ENCODE peak calls at places on chromosomes 7 and 10, in five cellular contexts. One of them, this sample, is unnamed.

GRCh38 chr7:13981070-13981469 is 8.4 kb downstream of the ETV1 start:
- DNase-seq in H1: no peak
- DNase-seq in K562: peak; percentile 77
- DNase-seq in endothelial cell of umbilical vein: peak; percentile 90
- DNase-seq in MM.1S: no peak
- DNase-seq in this sample: peak; percentile 86

GRCh38 chr10:78528749-78529204 is 495.1 kb downstream of the RPS24 start:
- DNase-seq in H1: no peak
- DNase-seq in K562: no peak
- DNase-seq in endothelial cell of umbilical vein: no peak
- DNase-seq in MM.1S: no peak
- DNase-seq in this sample: no peak

GRCh38 chr10:11871470-11871869 is 48.3 kb downstream of the PROSER2 start:
- DNase-seq in H1: no peak
- DNase-seq in K562: no peak
- DNase-seq in endothelial cell of umbilical vein: peak; percentile 73
- DNase-seq in MM.1S: no peak
- DNase-seq in this sample: no peak

GRCh38 chr7:110418651-110419270 is 672.2 kb upstream of the LRRN3 start:
- DNase-seq in H1: no peak
- DNase-seq in K562: no peak
- DNase-seq in endothelial cell of umbilical vein: no peak
- DNase-seq in MM.1S: no peak
- DNase-seq in this sample: no peak

GRCh38 chr7:30681262-30682130 is 760 bp downstream of the CRHR2 start:
- DNase-seq in H1: peak; percentile 31
- DNase-seq in K562: no peak
- DNase-seq in endothelial cell of umbilical vein: no peak
- DNase-seq in MM.1S: no peak
- DNase-seq in this sample: no peak

GRCh38 chr10:11742009-11742778 is at the start of gene ECHDC3:
- DNase-seq in H1: no peak
- DNase-seq in K562: peak; percentile 96
- DNase-seq in endothelial cell of umbilical vein: peak; percentile 47
- DNase-seq in MM.1S: peak; percentile 24
- DNase-seq in this sample: no peak

GRCh38 chr7:77348371-77348813 is 67.8 kb downstream of the GSAP start:
- DNase-seq in H1: no peak
- DNase-seq in K562: no peak
- DNase-seq in endothelial cell of umbilical vein: peak; percentile 91
- DNase-seq in MM.1S: no peak
- DNase-seq in this sample: no peak

GRCh38 chr10:89332092-89332633 is 4.4 kb downstream of the IFIT3 start:
- DNase-seq in H1: no peak
- DNase-seq in K562: no peak
- DNase-seq in endothelial cell of umbilical vein: peak; percentile 60
- DNase-seq in MM.1S: peak; percentile 88
- DNase-seq in this sample: no peak

GRCh38 chr10:126924915-126925300 is 19.7 kb downstream of the DOCK1 start:
- DNase-seq in H1: no peak
- DNase-seq in K562: no peak
- DNase-seq in endothelial cell of umbilical vein: no peak
- DNase-seq in MM.1S: no peak
- DNase-seq in this sample: no peak

GRCh38 chr7:7263297-7264230 is 81.2 kb downstream of the C1GALT1 start:
- DNase-seq in H1: no peak
- DNase-seq in K562: no peak
- DNase-seq in endothelial cell of umbilical vein: no peak
- DNase-seq in MM.1S: no peak
- DNase-seq in this sample: no peak

GRCh38 chr7:113456533-113456932 is 338.2 kb upstream of the SMIM30 start:
- DNase-seq in H1: no peak
- DNase-seq in K562: no peak
- DNase-seq in endothelial cell of umbilical vein: no peak
- DNase-seq in MM.1S: no peak
- DNase-seq in this sample: no peak

GRCh38 chr7:137538361-137538762 is 194.8 kb upstream of the PTN start:
- DNase-seq in H1: no peak
- DNase-seq in K562: no peak
- DNase-seq in endothelial cell of umbilical vein: no peak
- DNase-seq in MM.1S: no peak
- DNase-seq in this sample: no peak

GRCh38 chr7:135670179-135670578 is 7.9 kb downstream of the STMP1 start:
- DNase-seq in H1: no peak
- DNase-seq in K562: no peak
- DNase-seq in endothelial cell of umbilical vein: no peak
- DNase-seq in MM.1S: no peak
- DNase-seq in this sample: no peak

GRCh38 chr10:120403109-120403508 is 53.9 kb upstream of the PLPP4 start:
- DNase-seq in H1: no peak
- DNase-seq in K562: no peak
- DNase-seq in endothelial cell of umbilical vein: no peak
- DNase-seq in MM.1S: no peak
- DNase-seq in this sample: no peak

GRCh38 chr7:54201501-54201900 is 340.7 kb upstream of the VSTM2A start:
- DNase-seq in H1: no peak
- DNase-seq in K562: no peak
- DNase-seq in endothelial cell of umbilical vein: no peak
- DNase-seq in MM.1S: no peak
- DNase-seq in this sample: no peak

GRCh38 chr7:149196151-149196704 is 882 bp downstream of the ZNF282 start:
- DNase-seq in H1: no peak
- DNase-seq in K562: peak; percentile 49
- DNase-seq in endothelial cell of umbilical vein: peak; percentile 49
- DNase-seq in MM.1S: peak; percentile 28
- DNase-seq in this sample: no peak

GRCh38 chr7:96304573-96304972 is 17.3 kb downstream of the SLC25A13 start:
- DNase-seq in H1: no peak
- DNase-seq in K562: no peak
- DNase-seq in endothelial cell of umbilical vein: no peak
- DNase-seq in MM.1S: no peak
- DNase-seq in this sample: no peak

GRCh38 chr10:119640384-119640783 is 10.8 kb upstream of the BAG3 start:
- DNase-seq in H1: no peak
- DNase-seq in K562: no peak
- DNase-seq in endothelial cell of umbilical vein: no peak
- DNase-seq in MM.1S: no peak
- DNase-seq in this sample: no peak

GRCh38 chr10:31927597-31928530 is 767 bp downstream of the ARHGAP12 start:
- DNase-seq in H1: no peak
- DNase-seq in K562: peak; percentile 57
- DNase-seq in endothelial cell of umbilical vein: peak; percentile 69
- DNase-seq in MM.1S: peak; percentile 48
- DNase-seq in this sample: no peak

GRCh38 chr7:140672382-140673062 is at the start of gene ADCK2:
- DNase-seq in H1: no peak
- DNase-seq in K562: peak; percentile 99
- DNase-seq in endothelial cell of umbilical vein: no peak
- DNase-seq in MM.1S: peak; percentile 69
- DNase-seq in this sample: no peak

GRCh38 chr10:119415121-119415520 is 127.4 kb downstream of the RGS10 start:
- DNase-seq in H1: no peak
- DNase-seq in K562: no peak
- DNase-seq in endothelial cell of umbilical vein: no peak
- DNase-seq in MM.1S: no peak
- DNase-seq in this sample: no peak

DNA sequence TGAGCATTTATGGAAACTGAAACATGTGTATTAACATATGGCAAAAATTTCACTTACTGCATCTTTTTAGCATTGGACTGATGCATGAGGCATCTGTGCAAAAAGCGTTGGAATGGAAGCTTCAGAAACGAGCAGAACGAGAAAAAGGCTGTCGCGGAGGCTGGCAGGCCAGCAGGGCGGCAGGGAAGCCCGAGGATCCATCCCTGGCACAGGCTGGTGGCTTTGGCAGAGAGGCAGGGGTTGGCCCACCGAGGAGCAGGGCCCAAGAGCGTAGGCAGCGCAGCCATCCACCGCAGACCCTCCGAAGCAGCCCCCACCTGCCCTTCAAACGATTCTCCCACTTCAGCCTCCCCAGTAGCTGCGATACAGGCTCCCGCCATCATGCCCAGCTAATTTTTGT is 39.2 kb upstream of the CUX1 start:
- DNase-seq in H1: no peak
- DNase-seq in K562: no peak
- DNase-seq in endothelial cell of umbilical vein: no peak
- DNase-seq in MM.1S: no peak
- DNase-seq in this sample: no peak
- TF ChIP-seq EZH2 in H1: no peak
- TF ChIP-seq EZH2 in K562: no peak
- TF ChIP-seq EZH2 in endothelial cell of umbilical vein: no peak
- TF ChIP-seq EZH2 in MM.1S: no peak
- TF ChIP-seq EZH2 in this sample: no peak

GRCh38 chr10:124524991-124525653 is 63.5 kb downstream of the LHPP start:
- DNase-seq in H1: no peak
- DNase-seq in K562: no peak
- DNase-seq in endothelial cell of umbilical vein: no peak
- DNase-seq in MM.1S: no peak
- DNase-seq in this sample: no peak
- H3K27ac ChIP-seq in H1: no peak overlapping the region
- H3K27ac ChIP-seq in K562: no peak overlapping the region
- H3K27ac ChIP-seq in endothelial cell of umbilical vein: no peak overlapping the region
- H3K27ac ChIP-seq in MM.1S: no peak overlapping the region
- H3K27ac ChIP-seq in this sample: no peak overlapping the region

DNA sequence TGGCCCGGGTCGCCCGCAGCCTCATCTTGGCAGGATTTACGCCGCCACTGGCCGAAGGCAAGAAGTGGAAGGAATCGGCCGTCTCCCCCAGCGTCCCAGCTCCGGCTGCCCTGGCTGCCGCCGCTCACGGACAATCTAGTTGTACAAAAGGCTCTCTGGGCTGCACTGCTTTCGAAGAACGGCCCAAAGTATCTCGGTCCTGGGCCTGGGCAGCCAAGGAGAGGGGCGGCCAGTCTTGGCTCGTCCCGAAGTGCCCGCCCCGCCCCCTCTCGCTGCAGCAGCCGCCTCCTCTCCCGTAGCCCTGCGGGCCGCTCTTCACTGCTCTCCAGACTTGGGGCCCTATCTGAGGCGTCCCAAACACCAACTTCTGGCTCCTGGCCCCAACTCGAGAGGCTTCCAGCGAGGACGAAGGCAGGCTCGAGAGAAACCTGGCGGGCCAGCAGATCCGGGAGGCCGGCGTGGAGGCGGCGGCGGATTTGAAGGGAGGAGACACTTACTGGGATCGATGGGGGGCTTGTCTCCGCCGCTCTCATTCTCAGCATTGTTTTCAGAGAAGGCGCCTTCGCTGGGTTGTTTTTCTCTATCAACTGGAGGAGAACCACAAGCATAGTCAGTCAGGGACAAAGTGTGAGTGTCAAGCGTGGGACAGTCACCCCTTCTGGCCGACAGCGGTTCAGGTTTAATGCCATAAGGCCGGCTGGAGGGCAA is 802 bp downstream of the HOXA9 start:
- DNase-seq in H1: no peak
- DNase-seq in K562: no peak
- DNase-seq in endothelial cell of umbilical vein: no peak
- DNase-seq in MM.1S: no peak
- DNase-seq in this sample: no peak
- H3K9ac ChIP-seq in H1: no peak overlapping the region
- H3K9ac ChIP-seq in K562: no peak overlapping the region
- H3K9ac ChIP-seq in endothelial cell of umbilical vein: peak overlapping the region; percentile 85
- H3K9ac ChIP-seq in MM.1S: no peak overlapping the region
- H3K9ac ChIP-seq in this sample: peak overlapping the region; percentile 89

DNA sequence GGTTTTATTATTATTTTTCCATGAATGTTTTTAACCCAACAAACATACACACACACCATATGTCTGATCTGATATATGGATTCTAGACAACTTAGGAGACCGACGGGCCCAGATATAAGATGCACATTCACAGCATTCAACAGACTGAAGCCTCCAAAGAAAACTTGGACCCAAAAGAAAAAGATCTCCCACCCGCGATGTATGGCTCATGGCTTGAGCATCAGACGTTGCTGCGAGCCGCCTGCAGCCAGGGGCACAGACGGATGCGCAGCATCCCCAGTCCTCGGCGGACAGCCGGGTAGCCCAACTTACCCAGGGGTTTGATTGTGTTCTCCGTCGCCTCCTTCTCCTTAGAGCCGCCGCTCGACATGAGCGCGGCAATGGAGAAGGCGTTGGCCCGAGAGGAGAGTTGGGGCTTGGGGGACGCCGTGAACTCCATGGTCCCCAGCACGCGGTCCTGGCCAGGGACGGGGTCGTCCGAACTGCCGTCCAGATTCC is 669 bp downstream of the TBX20 start:
- DNase-seq in H1: no peak
- DNase-seq in K562: no peak
- DNase-seq in endothelial cell of umbilical vein: no peak
- DNase-seq in MM.1S: no peak
- DNase-seq in this sample: no peak
- TF ChIP-seq EZH2 in H1: peak; percentile 98
- TF ChIP-seq EZH2 in K562: no peak
- TF ChIP-seq EZH2 in endothelial cell of umbilical vein: peak; percentile 98
- TF ChIP-seq EZH2 in MM.1S: no peak
- TF ChIP-seq EZH2 in this sample: no peak

DNA sequence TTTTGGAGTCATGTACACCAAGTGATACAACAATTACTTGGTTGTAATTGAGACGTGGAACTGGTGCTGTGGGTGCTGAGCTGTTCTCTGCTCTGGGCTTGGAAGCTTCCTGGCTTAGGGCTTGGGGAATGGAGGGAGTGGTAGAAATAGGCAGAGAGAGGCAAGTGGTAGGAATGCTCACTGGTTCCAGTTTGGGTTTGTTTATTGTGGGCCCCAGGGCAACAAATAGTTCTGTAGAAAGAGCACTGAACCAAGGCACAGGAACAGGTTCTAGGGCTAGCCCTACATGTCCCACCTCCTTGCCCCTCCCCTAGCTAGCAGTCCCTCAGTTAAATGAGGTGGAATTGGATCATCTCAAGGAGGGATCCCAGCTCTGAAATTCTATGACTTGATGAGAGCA is 166.7 kb upstream of the HPS1 start:
- DNase-seq in H1: no peak
- DNase-seq in K562: no peak
- DNase-seq in endothelial cell of umbilical vein: no peak
- DNase-seq in MM.1S: no peak
- DNase-seq in this sample: no peak
- H3K27ac ChIP-seq in H1: no peak overlapping the region
- H3K27ac ChIP-seq in K562: no peak overlapping the region
- H3K27ac ChIP-seq in endothelial cell of umbilical vein: no peak overlapping the region
- H3K27ac ChIP-seq in MM.1S: no peak overlapping the region
- H3K27ac ChIP-seq in this sample: no peak overlapping the region

This sample was measured in HCT116.